ENCODE peak calls at places on chromosomes 1 and 21, in six cellular contexts. I is heart left ventricle, W is pancreas, G is stomach, C is mesenchymal stem cell, B is colonic mucosa. Y is an unnamed sample.

GRCh38 chr1:162389021-162389818 is 7.7 kb downstream of the C1orf226 start:
- DNase-seq in I (no peak), W (no peak), G (no peak), C (peak; percentile 83), B (no peak), Y (no peak)

GRCh38 chr1:154717467-154718004 is 109.5 kb upstream of the ADAR start:
- DNase-seq in I (no peak), W (no peak), G (no peak), C (no peak), B (no peak), Y (no peak)

GRCh38 chr1:208203848-208204609 is 40.2 kb downstream of the PLXNA2 start:
- DNase-seq in I (no peak), W (no peak), G (no peak), C (peak; percentile 49), B (no peak), Y (peak; percentile 49)

GRCh38 chr21:28371713-28372112 is 621.0 kb downstream of the LTN1 start:
- DNase-seq in I (no peak), W (no peak), G (no peak), C (no peak), B (no peak), Y (no peak)

GRCh38 chr1:224238756-224239155 is 55.7 kb downstream of the DEGS1 start:
- DNase-seq in I (no peak), W (no peak), G (no peak), C (no peak), B (no peak), Y (no peak)

GRCh38 chr1:75257424-75257823 is 123.2 kb downstream of the LHX8 start:
- DNase-seq in I (no peak), W (no peak), G (no peak), C (no peak), B (no peak), Y (no peak)

GRCh38 chr1:65255088-65256050 is 54.0 kb upstream of the DNAJC6 start:
- DNase-seq in I (no peak), W (no peak), G (no peak), C (peak; percentile 50), B (no peak), Y (no peak)

GRCh38 chr1:34147301-34147700 is 17.7 kb downstream of the CSMD2 start:
- DNase-seq in I (no peak), W (no peak), G (no peak), C (no peak), B (no peak), Y (no peak)

GRCh38 chr1:173628888-173629287 is 6.2 kb upstream of the TEX50 start:
- DNase-seq in I (no peak), W (no peak), G (no peak), C (no peak), B (no peak), Y (no peak)

GRCh38 chr1:198096390-198096789 is 60.4 kb upstream of the NEK7 start:
- DNase-seq in I (no peak), W (no peak), G (no peak), C (no peak), B (no peak), Y (peak; percentile 55)

GRCh38 chr21:29102791-29103257 is 27.6 kb upstream of the MAP3K7CL start:
- DNase-seq in I (no peak), W (no peak), G (no peak), C (peak; percentile 63), B (no peak), Y (no peak)

GRCh38 chr21:37202221-37202805 is 64.8 kb downstream of the VPS26C start:
- DNase-seq in I (no peak), W (no peak), G (no peak), C (no peak), B (no peak), Y (no peak)

GRCh38 chr1:68470388-68470970 is 20.7 kb upstream of the RPE65 start:
- DNase-seq in I (no peak), W (no peak), G (no peak), C (peak; percentile 32), B (no peak), Y (peak; percentile 25)

GRCh38 chr1:155910621-155911121 is 478 bp downstream of the RIT1 start:
- DNase-seq in I (peak; percentile 33), W (no peak), G (peak; percentile 32), C (peak; percentile 71), B (peak; percentile 29), Y (peak; percentile 24)

GRCh38 chr1:179550753-179551682 is 24.7 kb downstream of the NPHS2 start:
- DNase-seq in I (no peak), W (no peak), G (no peak), C (peak; percentile 48), B (no peak), Y (peak; percentile 39)

GRCh38 chr1:11521605-11522399 is 42.8 kb downstream of the DISP3 start:
- DNase-seq in I (no peak), W (no peak), G (no peak), C (no peak), B (no peak), Y (no peak)

GRCh38 chr1:231931146-231931545 is 304.6 kb downstream of the DISC1 start:
- DNase-seq in I (no peak), W (no peak), G (no peak), C (no peak), B (no peak), Y (no peak)

GRCh38 chr1:21185221-21185731 is 8.6 kb upstream of the EIF4G3 start:
- DNase-seq in I (no peak), W (no peak), G (no peak), C (no peak), B (no peak), Y (no peak)

GRCh38 chr1:202014915-202015676 is 4.7 kb downstream of the ELF3 start:
- DNase-seq in I (no peak), W (peak; percentile 45), G (peak; percentile 55), C (no peak), B (peak; percentile 44), Y (no peak)

GRCh38 chr1:88612783-88613182 is 71.3 kb upstream of the PKN2 start:
- DNase-seq in I (no peak), W (no peak), G (no peak), C (no peak), B (peak; percentile 83), Y (no peak)

GRCh38 chr1:168555521-168556046 is 11.8 kb upstream of the XCL2 start:
- DNase-seq in I (no peak), W (no peak), G (no peak), C (no peak), B (no peak), Y (no peak)

GRCh38 chr1:182080955-182081582 is 19.6 kb upstream of the ZNF648 start:
- DNase-seq in I (no peak), W (no peak), G (no peak), C (peak; percentile 15), B (no peak), Y (peak; percentile 33)

GRCh38 chr1:213658508-213658907 is 329.3 kb upstream of the PROX1 start:
- DNase-seq in I (no peak), W (no peak), G (no peak), C (no peak), B (no peak), Y (no peak)

DNA sequence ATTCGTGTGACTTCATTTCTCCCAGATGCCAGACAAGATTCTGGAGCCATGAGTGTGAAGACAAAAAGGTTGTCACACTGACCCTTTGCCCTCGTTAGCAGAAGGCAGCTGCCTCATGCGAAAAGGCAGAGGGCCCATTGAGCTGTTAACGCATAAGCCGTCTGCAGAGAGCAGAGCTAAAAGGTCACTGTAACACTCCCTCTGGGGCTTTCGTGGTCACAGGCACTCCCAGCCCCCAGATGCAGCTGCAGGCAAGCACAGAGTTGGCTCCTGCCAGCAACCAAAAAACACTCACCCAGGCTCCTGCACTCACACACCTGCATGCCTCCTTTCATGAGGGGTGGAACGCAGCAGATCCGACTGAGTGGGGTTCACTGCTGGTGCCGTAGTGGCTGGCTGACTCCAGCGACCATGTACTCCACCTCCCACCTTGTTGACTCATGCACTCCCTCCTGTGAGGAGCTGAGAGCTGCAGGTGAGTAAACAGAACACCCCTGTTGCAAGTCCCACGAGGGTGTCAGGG is 287.5 kb downstream of the SMYD3 start:
- DNase-seq in I (no peak), W (no peak), G (no peak), C (peak; percentile 52), B (no peak), Y (no peak)
- H3K27ac ChIP-seq in I (no peak overlapping the region), W (no peak overlapping the region), G (no peak overlapping the region), C (peak overlapping the region; percentile 1), B (no peak overlapping the region), Y (no peak overlapping the region)

GRCh38 chr1:51313268-51313852 is 17.0 kb downstream of the TTC39A start:
- DNase-seq in I (no peak), W (no peak), G (no peak), C (no peak), B (no peak), Y (no peak)
- H3K36me3 ChIP-seq in I (no peaks in the 10 kb centered on the region), W (peaks cover 11% of the 10 kb centered on the region), G (peaks cover 27% of the 10 kb centered on the region), C (no peaks in the 10 kb centered on the region), B (no peaks in the 10 kb centered on the region), Y (no peaks in the 10 kb centered on the region)

DNA sequence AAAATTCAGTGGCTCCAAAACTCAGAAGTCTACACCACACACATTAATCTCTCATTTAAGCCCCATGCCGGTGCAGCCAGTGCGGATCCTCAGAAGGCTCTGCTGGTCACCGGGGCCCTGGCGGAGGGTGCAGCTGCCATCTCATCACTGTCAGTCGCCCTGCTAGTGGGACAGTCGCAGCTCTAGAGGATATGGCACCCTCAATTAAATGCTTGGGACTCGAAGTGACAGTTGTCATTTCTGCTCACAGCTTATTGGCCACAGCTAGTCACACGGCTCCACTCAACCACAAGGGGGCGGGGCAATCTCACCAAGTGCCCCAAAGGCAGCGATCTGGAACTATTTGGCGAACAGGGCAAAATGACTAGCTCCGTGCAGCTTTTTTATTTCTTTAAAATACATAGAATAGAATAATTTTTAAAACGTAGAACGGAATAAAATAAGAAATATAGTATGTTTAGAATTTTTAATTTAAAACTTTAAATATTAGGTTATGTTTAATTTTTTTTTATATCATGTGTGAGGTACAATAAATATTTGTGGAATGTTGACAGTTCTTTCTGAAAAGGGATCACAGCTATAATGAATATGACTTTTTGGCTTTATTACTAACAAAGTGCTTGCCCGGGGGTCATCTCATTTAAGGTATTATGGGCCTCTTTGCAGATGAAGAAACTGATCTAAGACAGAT is 8.0 kb upstream of the MAN1C1 start:
- DNase-seq in I (peak; percentile 86), W (peak; percentile 71), G (peak; percentile 91), C (peak; percentile 73), B (peak; percentile 91), Y (peak; percentile 58)
- H3K4me3 ChIP-seq in I (peak overlapping the region; percentile 13), W (no peak overlapping the region), G (no peak overlapping the region), C (peak overlapping the region; percentile 74), B (no peak overlapping the region), Y (peak overlapping the region; percentile 22)

GRCh38 chr1:7632126-7632525 is 139.0 kb upstream of the VAMP3 start:
- DNase-seq in I (no peak), W (no peak), G (no peak), C (no peak), B (no peak), Y (no peak)
- H3K27ac ChIP-seq in I (no peak overlapping the region), W (no peak overlapping the region), G (no peak overlapping the region), C (no peak overlapping the region), B (no peak overlapping the region), Y (no peak overlapping the region)

GRCh38 chr1:222696741-222697140 is 15.6 kb downstream of the AIDA start:
- DNase-seq in I (no peak), W (no peak), G (no peak), C (no peak), B (no peak), Y (no peak)
- H3K36me3 ChIP-seq in I (peaks cover 44% of the 10 kb centered on the region), W (no peaks in the 10 kb centered on the region), G (peaks cover 47% of the 10 kb centered on the region), C (peaks cover 66% of the 10 kb centered on the region), B (no peaks in the 10 kb centered on the region), Y (peaks cover 7% of the 10 kb centered on the region)

GRCh38 chr1:9835404-9835757 is 11.6 kb upstream of the CLSTN1 start:
- DNase-seq in I (no peak), W (no peak), G (no peak), C (no peak), B (no peak), Y (no peak)
- H3K4me3 ChIP-seq in I (no peak overlapping the region), W (no peak overlapping the region), G (no peak overlapping the region), C (no peak overlapping the region), B (no peak overlapping the region), Y (no peak overlapping the region)

Y was measured in brain microvascular endothelial cell.